ENCODE peak calls at places on chromosome 21, in five cellular contexts. C is right lobe of liver, D is tibial artery, G is cardiac muscle cell, X is psoas muscle. J is an unnamed sample.

GRCh38 chr21:43306911-43307676 is 119.8 kb downstream of the SIK1 start:
- DNase-seq in X (peak), G (no peak), C (peak), D (peak), J (peak)

GRCh38 chr21:23402929-23403520 is 2204.3 kb downstream of the MRPL39 start:
- DNase-seq in X (no peak), D (no peak), C (no peak), G (no peak), J (no peak)

GRCh38 chr21:32611471-32611997 is 643 bp downstream of the CFAP298 start:
- DNase-seq in D (no peak), X (no peak), G (peak), C (no peak), J (peak)

GRCh38 chr21:31316488-31317169 is 27.4 kb downstream of the TIAM1 start:
- DNase-seq in D (no peak), X (no peak), G (no peak), C (no peak), J (no peak)

GRCh38 chr21:20856926-20857325 is 141.3 kb upstream of the NCAM2 start:
- DNase-seq in G (no peak), C (no peak), D (no peak), X (no peak), J (no peak)

GRCh38 chr21:27649323-27649722 is 682.4 kb upstream of the ADAMTS5 start:
- DNase-seq in X (no peak), D (no peak), G (no peak), C (no peak), J (no peak)

GRCh38 chr21:42964086-42964485 is 10.3 kb upstream of the PKNOX1 start:
- DNase-seq in C (peak), X (no peak), G (no peak), D (no peak), J (no peak)

GRCh38 chr21:31803039-31804007 is 69.5 kb upstream of the HUNK start:
- DNase-seq in G (no peak), C (no peak), D (no peak), X (no peak), J (no peak)

GRCh38 chr21:44498965-44499560 is 40.9 kb downstream of the KRTAP10-1 start:
- DNase-seq in C (no peak), D (no peak), G (no peak), X (peak), J (no peak)

GRCh38 chr21:42433946-42434551 is 30.3 kb downstream of the UBASH3A start:
- DNase-seq in C (no peak), D (no peak), X (no peak), G (no peak), J (no peak)

GRCh38 chr21:19648376-19648775 is 1244.8 kb upstream of the TMPRSS15 start:
- DNase-seq in G (no peak), C (no peak), D (no peak), X (no peak), J (no peak)

GRCh38 chr21:29232601-29233541 is 65.9 kb upstream of the BACH1 start:
- DNase-seq in D (no peak), X (no peak), C (no peak), G (no peak), J (no peak)

GRCh38 chr21:42593007-42593814 is 60.2 kb upstream of the PDE9A start:
- DNase-seq in G (peak), C (peak), D (no peak), X (peak), J (peak)

GRCh38 chr21:45074818-45075605 is 632 bp downstream of the ADARB1 start:
- DNase-seq in X (peak), C (no peak), G (peak), D (no peak), J (peak)

GRCh38 chr21:34115160-34115559 is 41.8 kb downstream of the MRPS6 start:
- DNase-seq in C (no peak), D (no peak), X (no peak), G (no peak), J (no peak)
- TF ChIP-seq CTCF in C (no peak), D (no peak), X (no peak), G (no peak), J (no peak)

GRCh38 chr21:46096997-46097825 is 701 bp upstream of the COL6A2 start:
- DNase-seq in G (no peak), X (peak), C (no peak), D (peak), J (peak)
- H3K27ac ChIP-seq in G (no peak), X (peak), C (no peak), D (peak), J (peak)

DNA sequence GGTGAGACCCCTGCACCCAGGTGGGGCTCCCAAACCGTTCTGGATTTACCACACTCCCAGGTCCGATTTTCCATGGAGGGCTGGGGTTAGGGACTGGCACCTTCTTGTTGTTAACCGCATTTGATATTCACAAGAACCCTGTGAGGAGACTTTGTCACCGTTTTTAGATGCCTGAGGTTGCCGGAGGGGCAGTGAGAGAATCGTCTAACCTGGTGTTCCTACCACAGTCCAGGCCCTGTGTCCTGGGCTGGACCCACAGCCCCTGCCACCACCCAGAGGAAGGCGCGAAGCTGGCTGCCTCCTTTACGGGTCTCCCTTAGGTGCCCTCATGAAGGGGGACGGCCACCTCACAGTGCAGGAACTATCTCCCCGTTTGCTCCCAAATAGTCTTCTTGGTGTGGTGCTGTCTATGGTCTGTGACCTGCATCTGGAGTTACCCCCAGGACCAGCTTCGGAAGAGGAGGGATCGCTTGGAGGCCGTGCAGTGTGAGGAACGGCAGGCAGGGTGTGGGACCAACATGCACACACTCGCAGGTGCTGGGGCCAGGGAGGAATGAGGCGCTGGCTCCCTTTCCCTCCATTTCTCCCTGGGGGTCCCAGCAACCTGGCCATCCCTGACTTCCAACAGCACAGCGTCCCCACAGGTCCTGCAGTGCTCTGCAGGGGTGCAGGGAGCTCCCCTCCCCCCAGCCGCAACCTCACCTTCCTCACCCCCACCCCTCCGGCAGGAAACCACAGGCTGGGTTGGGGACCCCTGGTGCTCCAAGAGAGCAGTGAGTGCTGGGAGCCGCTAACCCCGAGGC is 7.0 kb downstream of the SIM2 start:
- DNase-seq in G (no peak), C (no peak), D (no peak), X (no peak), J (no peak)
- TF ChIP-seq CTCF in G (no peak), C (no peak), D (no peak), X (no peak), J (no peak)

DNA sequence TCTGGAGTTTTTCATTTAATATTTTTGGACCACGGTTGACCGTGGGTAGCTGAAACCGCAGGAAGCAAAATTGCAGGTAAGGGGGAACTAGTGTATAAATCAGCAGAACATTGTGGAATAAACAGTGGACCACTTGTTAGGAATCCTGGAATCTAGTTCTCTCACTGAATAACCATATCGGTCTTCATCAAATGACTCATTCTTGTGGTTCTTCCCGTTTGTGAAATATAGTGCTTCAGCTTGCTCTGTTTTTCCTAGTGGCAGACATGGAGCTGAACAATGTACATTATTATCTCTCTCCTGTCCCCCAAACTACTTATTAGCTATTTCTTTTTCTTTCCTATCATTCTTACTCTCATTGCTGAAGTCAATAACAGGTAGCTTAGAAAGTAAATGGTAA is 61.9 kb downstream of the HSPA13 start:
- DNase-seq in C (no peak), D (no peak), X (no peak), G (no peak), J (no peak)
- H3K27ac ChIP-seq in C (no peak), D (no peak), X (no peak), G (no peak), J (no peak)

GRCh38 chr21:39390212-39390765 is 41.4 kb upstream of the HMGN1 start:
- DNase-seq in G (peak), X (no peak), D (no peak), C (no peak), J (no peak)
- TF ChIP-seq CTCF in G (no peak), X (no peak), D (no peak), C (no peak), J (no peak)

GRCh38 chr21:26550357-26550756 is 22.7 kb downstream of the CYYR1 start:
- DNase-seq in C (no peak), X (no peak), G (no peak), D (no peak), J (no peak)

GRCh38 chr21:26544208-26544607 is 28.9 kb downstream of the CYYR1 start:
- DNase-seq in X (no peak), G (no peak), D (no peak), C (no peak), J (no peak)

GRCh38 chr21:26546698-26547097 is 26.4 kb downstream of the CYYR1 start:
- DNase-seq in C (peak), G (no peak), X (no peak), D (peak), J (no peak)
- H3K27ac ChIP-seq in C (no peak), G (no peak), X (peak), D (no peak), J (peak)